ENCODE peak calls at places on chromosome 10, in four cellular contexts. D, W, Y and O are unnamed samples. For H3K27me3, the result is how much of the 10 kb centered on the place peaks cover.

GRCh38 chr10:142371-142770 is 7.1 kb downstream of the ZMYND11 start:
- DNase-seq in W (no peak), Y (no peak), D (no peak), O (no peak)

GRCh38 chr10:119680050-119680449 is 28.9 kb downstream of the BAG3 start:
- DNase-seq in W (no peak), Y (no peak), D (no peak), O (no peak)

GRCh38 chr10:124648131-124648475 is 96.1 kb downstream of the FAM53B start:
- DNase-seq in Y (no peak), W (no peak), D (no peak), O (no peak)

GRCh38 chr10:60848126-60848525 is 69.8 kb downstream of the CDK1 start:
- DNase-seq in W (no peak), D (no peak), Y (no peak), O (no peak)

GRCh38 chr10:63252095-63252762 is 119.1 kb downstream of the NRBF2 start:
- DNase-seq in W (no peak), D (peak), Y (no peak), O (no peak)

GRCh38 chr10:79238606-79239005 is 108.7 kb upstream of the PPIF start:
- DNase-seq in D (no peak), W (no peak), Y (no peak), O (no peak)

GRCh38 chr10:132577350-132578005 is 39.9 kb downstream of the INPP5A start:
- DNase-seq in Y (no peak), D (peak), W (no peak), O (no peak)

GRCh38 chr10:118522791-118523498 is 72.5 kb downstream of the PRLHR start:
- DNase-seq in W (no peak), D (no peak), Y (no peak), O (no peak)

GRCh38 chr10:22473459-22473858 is 128.2 kb downstream of the SPAG6 start:
- DNase-seq in D (no peak), W (no peak), Y (no peak), O (no peak)

GRCh38 chr10:5297466-5297865 is 67.3 kb upstream of the UCN3 start:
- DNase-seq in D (no peak), Y (no peak), W (no peak), O (no peak)

GRCh38 chr10:109126016-109126415 is 797.3 kb downstream of the XPNPEP1 start:
- DNase-seq in Y (no peak), D (no peak), W (no peak), O (no peak)

GRCh38 chr10:2525781-2526180 is 541.6 kb upstream of the PFKP start:
- DNase-seq in W (no peak), Y (no peak), D (no peak), O (no peak)

DNA sequence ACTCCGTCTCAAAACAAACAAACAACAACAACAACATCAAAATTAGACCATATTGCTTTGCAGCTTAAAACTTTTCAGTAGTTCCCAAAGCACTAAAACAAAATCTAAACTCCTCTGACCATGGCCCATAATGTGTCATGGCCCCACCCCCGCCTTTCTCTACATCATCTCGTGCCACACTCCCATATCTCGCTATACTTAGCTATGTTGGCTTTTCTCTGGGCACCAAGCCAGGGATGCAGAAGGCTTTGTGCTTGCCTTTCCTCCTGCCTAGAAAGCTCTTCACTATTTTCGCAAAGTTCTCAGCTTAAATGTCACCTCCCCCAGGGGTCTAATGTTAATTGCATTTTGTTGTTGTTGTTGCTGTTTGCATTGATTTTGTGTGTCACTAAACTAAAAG is 15.1 kb upstream of the SLC16A12 start:
- DNase-seq in Y (no peak), W (no peak), D (no peak), O (no peak)
- TF ChIP-seq SUZ12 in Y (no peak), W (no peak), D (no peak), O (no peak)

DNA sequence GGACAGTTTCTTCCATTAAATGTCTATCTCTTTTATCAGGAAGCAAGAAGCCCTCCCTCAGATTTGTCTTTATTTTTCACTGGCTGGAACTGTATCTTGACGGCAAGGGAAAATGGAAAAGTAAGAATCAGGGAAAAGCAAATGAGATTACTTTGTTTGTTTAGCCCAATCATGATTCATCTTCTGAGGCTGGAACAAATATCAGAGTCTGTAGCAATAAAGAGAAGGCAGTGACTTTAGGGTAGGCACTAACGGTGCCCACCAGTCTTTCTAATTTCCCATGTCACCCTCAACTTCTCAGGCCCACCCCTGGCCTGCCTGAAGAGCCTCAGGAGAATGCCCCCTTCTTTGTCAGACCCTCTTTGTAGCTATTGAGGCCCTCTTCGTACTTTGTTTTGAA is 36.3 kb upstream of the GOLGA7B start:
- DNase-seq in W (no peak), Y (no peak), D (no peak), O (no peak)
- H3K27me3 ChIP-seq in W (under half), Y (under half), D (under half), O (under half)

GRCh38 chr10:105675333-105675732 is 1034.2 kb downstream of the SORCS3 start:
- DNase-seq in Y (no peak), D (no peak), W (no peak), O (peak)
- H3K9ac ChIP-seq in Y (no peak), D (no peak), W (no peak), O (no peak)

GRCh38 chr10:126921162-126921561 is 15.9 kb downstream of the DOCK1 start:
- DNase-seq in D (no peak), Y (no peak), W (no peak), O (no peak)
- TF ChIP-seq SUZ12 in D (no peak), Y (no peak), W (no peak), O (no peak)

GRCh38 chr10:71783917-71784678 is 10.8 kb upstream of the VSIR start:
- DNase-seq in Y (no peak), D (no peak), W (no peak), O (no peak)

GRCh38 chr10:71784679-71785272 is 11.5 kb upstream of the VSIR start:
- DNase-seq in D (no peak), Y (no peak), W (no peak), O (no peak)

GRCh38 chr10:71790749-71791440 is 17.6 kb upstream of the VSIR start:
- DNase-seq in D (no peak), W (no peak), Y (no peak), O (no peak)

GRCh38 chr10:71789871-71790270 is 16.6 kb upstream of the VSIR start:
- DNase-seq in D (no peak), Y (no peak), W (no peak), O (no peak)

GRCh38 chr10:71788954-71789353 is 15.6 kb upstream of the VSIR start:
- DNase-seq in W (no peak), Y (no peak), D (no peak), O (no peak)
- H3K27me3 ChIP-seq in W (under half), Y (under half), D (under half), O (under half)

GRCh38 chr10:121308046-121308445 is 290.2 kb downstream of the FGFR2 start:
- DNase-seq in Y (no peak), D (no peak), W (no peak), O (no peak)
- H3K9ac ChIP-seq in Y (no peak), D (no peak), W (no peak), O (no peak)

DNA sequence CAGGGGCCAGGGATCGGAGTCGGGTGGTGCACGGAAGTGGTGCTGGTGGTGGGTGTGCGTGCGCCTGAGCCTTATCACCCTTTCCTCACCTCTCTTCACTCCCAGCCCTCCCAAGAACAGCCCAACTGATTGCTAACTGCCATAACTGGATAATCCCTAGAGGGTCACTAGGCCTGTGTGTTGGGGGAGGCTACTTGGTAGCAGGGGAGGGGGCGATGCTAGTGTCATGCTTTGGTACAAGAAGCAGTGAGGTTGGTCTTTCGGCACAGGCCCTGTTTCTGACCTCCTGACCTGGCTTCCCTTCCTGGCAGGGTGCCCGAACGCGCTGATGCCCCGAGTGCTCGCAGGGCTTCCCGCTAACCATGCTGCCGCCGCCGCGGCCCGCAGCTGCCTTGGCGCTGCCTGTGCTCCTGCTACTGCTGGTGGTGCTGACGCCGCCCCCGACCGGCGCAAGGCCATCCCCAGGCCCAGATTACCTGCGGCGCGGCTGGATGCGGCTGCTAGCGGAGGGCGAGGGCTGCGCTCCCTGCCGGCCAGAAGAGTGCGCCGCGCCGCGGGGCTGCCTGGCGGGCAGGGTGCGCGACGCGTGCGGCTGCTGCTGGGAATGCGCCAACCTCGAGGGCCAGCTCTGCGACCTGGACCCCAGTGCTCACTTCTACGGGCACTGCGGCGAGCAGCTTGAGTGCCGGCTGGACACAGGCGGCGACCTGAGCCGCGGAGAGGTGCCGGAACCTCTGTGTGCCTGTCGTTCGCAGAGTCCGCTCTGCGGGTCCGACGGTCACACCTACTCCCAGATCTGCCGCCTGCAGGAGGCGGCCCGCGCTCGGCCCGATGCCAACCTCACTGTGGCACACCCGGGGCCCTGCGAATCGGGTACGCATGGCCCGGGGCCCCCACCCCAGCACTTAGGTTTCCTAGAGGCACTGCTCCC is 707 bp downstream of the KAZALD1 start:
- DNase-seq in D (peak), Y (no peak), W (peak), O (no peak)
- TF ChIP-seq SUZ12 in D (no peak), Y (no peak), W (peak), O (no peak)

GRCh38 chr10:98062424-98062823 is 32.0 kb upstream of the CRTAC1 start:
- DNase-seq in W (no peak), D (no peak), Y (no peak), O (peak)
- H3K27me3 ChIP-seq in W (under half), D (under half), Y (under half), O (under half)

GRCh38 chr10:113131611-113132330 is 181.7 kb downstream of the TCF7L2 start:
- DNase-seq in Y (no peak), D (peak), W (no peak), O (no peak)
- H3K9ac ChIP-seq in Y (no peak), D (no peak), W (no peak), O (no peak)

GRCh38 chr10:24963646-24964045 is 11.2 kb upstream of the PRTFDC1 start:
- DNase-seq in W (no peak), Y (no peak), D (no peak), O (no peak)

GRCh38 chr10:24961582-24961981 is 9.2 kb upstream of the PRTFDC1 start:
- DNase-seq in Y (no peak), D (no peak), W (no peak), O (no peak)

GRCh38 chr10:24957624-24958435 is 5.4 kb upstream of the PRTFDC1 start:
- DNase-seq in Y (no peak), W (no peak), D (no peak), O (no peak)

GRCh38 chr10:24962998-24963397 is 10.6 kb upstream of the PRTFDC1 start:
- DNase-seq in W (no peak), D (peak), Y (no peak), O (no peak)

DNA sequence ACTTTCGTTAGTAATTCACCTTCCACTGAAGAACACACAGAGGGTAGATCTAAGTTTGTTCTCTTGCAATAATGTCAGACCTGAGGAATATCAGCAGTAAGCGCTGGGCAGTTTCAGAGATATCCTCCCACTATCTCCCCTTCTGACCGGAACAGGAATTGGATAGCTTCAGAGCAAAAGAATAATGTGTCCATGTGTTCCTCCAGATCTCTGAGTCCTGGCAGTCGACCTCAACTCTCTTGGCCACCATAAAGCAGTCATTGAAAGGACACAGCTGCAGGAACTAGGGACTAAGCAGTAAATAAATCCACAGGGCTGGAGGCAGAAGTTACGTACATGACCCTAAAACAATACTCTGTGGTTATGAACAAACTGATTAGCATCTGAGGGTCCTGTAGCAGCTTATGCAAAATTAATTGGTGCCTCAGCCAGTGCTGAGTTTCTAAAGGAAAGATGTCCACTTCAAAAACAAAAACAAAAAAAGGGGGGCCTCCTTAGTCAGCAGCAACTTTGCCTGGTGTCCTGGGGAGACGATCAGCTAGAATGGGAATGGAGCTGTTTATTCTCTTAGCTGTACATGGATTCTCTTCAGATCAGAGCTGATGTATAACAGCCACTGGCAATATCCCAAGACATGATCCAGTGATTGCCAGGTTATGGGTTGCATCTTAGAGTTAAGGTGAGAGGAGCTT is 6.4 kb upstream of the PRTFDC1 start:
- DNase-seq in Y (no peak), W (no peak), D (no peak), O (no peak)
- TF ChIP-seq SUZ12 in Y (no peak), W (no peak), D (no peak), O (no peak)